ENCODE peak calls at places on chromosome 5, in seven cellular contexts. One of them, this sample, is unnamed.

GRCh38 chr5:149975409-149975808 is 14.9 kb downstream of the SLC26A2 start:
- DNase-seq in breast epithelium: no peak
- DNase-seq in fibroblast of lung: no peak
- DNase-seq in brain microvascular endothelial cell: no peak
- DNase-seq in body of pancreas: no peak
- DNase-seq in endothelial cell of umbilical vein: no peak
- DNase-seq in RWPE1: no peak
- DNase-seq in this sample: no peak

GRCh38 chr5:132489871-132490483 is 596 bp downstream of the IRF1 start:
- DNase-seq in breast epithelium: no peak
- DNase-seq in fibroblast of lung: peak; percentile 45
- DNase-seq in brain microvascular endothelial cell: no peak
- DNase-seq in body of pancreas: peak; percentile 57
- DNase-seq in endothelial cell of umbilical vein: peak; percentile 46
- DNase-seq in RWPE1: peak; percentile 43
- DNase-seq in this sample: no peak

GRCh38 chr5:72273547-72273946 is 46.5 kb downstream of the MRPS27 start:
- DNase-seq in breast epithelium: no peak
- DNase-seq in fibroblast of lung: no peak
- DNase-seq in brain microvascular endothelial cell: no peak
- DNase-seq in body of pancreas: no peak
- DNase-seq in endothelial cell of umbilical vein: no peak
- DNase-seq in RWPE1: no peak
- DNase-seq in this sample: no peak

GRCh38 chr5:102306121-102306520 is 10.0 kb upstream of the SLCO4C1 start:
- DNase-seq in breast epithelium: no peak
- DNase-seq in fibroblast of lung: no peak
- DNase-seq in brain microvascular endothelial cell: no peak
- DNase-seq in body of pancreas: no peak
- DNase-seq in endothelial cell of umbilical vein: no peak
- DNase-seq in RWPE1: no peak
- DNase-seq in this sample: no peak

GRCh38 chr5:103808464-103809106 is 246.0 kb upstream of the NUDT12 start:
- DNase-seq in breast epithelium: no peak
- DNase-seq in fibroblast of lung: peak; percentile 73
- DNase-seq in brain microvascular endothelial cell: peak; percentile 58
- DNase-seq in body of pancreas: peak; percentile 51
- DNase-seq in endothelial cell of umbilical vein: peak; percentile 48
- DNase-seq in RWPE1: peak; percentile 55
- DNase-seq in this sample: no peak

GRCh38 chr5:38463634-38464521 is 92.6 kb downstream of the LIFR start:
- DNase-seq in breast epithelium: no peak
- DNase-seq in fibroblast of lung: peak; percentile 92
- DNase-seq in brain microvascular endothelial cell: peak; percentile 87
- DNase-seq in body of pancreas: peak; percentile 38
- DNase-seq in endothelial cell of umbilical vein: peak; percentile 89
- DNase-seq in RWPE1: peak; percentile 84
- DNase-seq in this sample: peak; percentile 95

GRCh38 chr5:78903936-78904335 is 81.2 kb downstream of the ARSB start:
- DNase-seq in breast epithelium: no peak
- DNase-seq in fibroblast of lung: no peak
- DNase-seq in brain microvascular endothelial cell: no peak
- DNase-seq in body of pancreas: no peak
- DNase-seq in endothelial cell of umbilical vein: peak; percentile 72
- DNase-seq in RWPE1: no peak
- DNase-seq in this sample: peak; percentile 16

GRCh38 chr5:122126177-122126701 is 3.1 kb upstream of the ZNF474 start:
- DNase-seq in breast epithelium: no peak
- DNase-seq in fibroblast of lung: peak; percentile 63
- DNase-seq in brain microvascular endothelial cell: peak; percentile 62
- DNase-seq in body of pancreas: no peak
- DNase-seq in endothelial cell of umbilical vein: no peak
- DNase-seq in RWPE1: no peak
- DNase-seq in this sample: peak; percentile 61

GRCh38 chr5:58044166-58044565 is 415.7 kb downstream of the PLK2 start:
- DNase-seq in breast epithelium: no peak
- DNase-seq in fibroblast of lung: no peak
- DNase-seq in brain microvascular endothelial cell: no peak
- DNase-seq in body of pancreas: no peak
- DNase-seq in endothelial cell of umbilical vein: no peak
- DNase-seq in RWPE1: no peak
- DNase-seq in this sample: no peak

GRCh38 chr5:132662925-132663770 is 5.2 kb downstream of the IL13 start:
- DNase-seq in breast epithelium: no peak
- DNase-seq in fibroblast of lung: no peak
- DNase-seq in brain microvascular endothelial cell: no peak
- DNase-seq in body of pancreas: no peak
- DNase-seq in endothelial cell of umbilical vein: no peak
- DNase-seq in RWPE1: no peak
- DNase-seq in this sample: no peak

GRCh38 chr5:146072595-146072994 is 32.8 kb downstream of the PLAC8L1 start:
- DNase-seq in breast epithelium: no peak
- DNase-seq in fibroblast of lung: no peak
- DNase-seq in brain microvascular endothelial cell: no peak
- DNase-seq in body of pancreas: no peak
- DNase-seq in endothelial cell of umbilical vein: no peak
- DNase-seq in RWPE1: no peak
- DNase-seq in this sample: no peak

GRCh38 chr5:53543401-53543800 is 17.0 kb upstream of the NDUFS4 start:
- DNase-seq in breast epithelium: no peak
- DNase-seq in fibroblast of lung: peak; percentile 3
- DNase-seq in brain microvascular endothelial cell: peak; percentile 44
- DNase-seq in body of pancreas: no peak
- DNase-seq in endothelial cell of umbilical vein: no peak
- DNase-seq in RWPE1: no peak
- DNase-seq in this sample: peak; percentile 1
- TF ChIP-seq CTCF in breast epithelium: no peak
- TF ChIP-seq CTCF in fibroblast of lung: no peak
- TF ChIP-seq CTCF in brain microvascular endothelial cell: no peak
- TF ChIP-seq CTCF in body of pancreas: no peak
- TF ChIP-seq CTCF in endothelial cell of umbilical vein: no peak
- TF ChIP-seq CTCF in RWPE1: no peak
- TF ChIP-seq CTCF in this sample: no peak

GRCh38 chr5:134226441-134227192 is 744 bp upstream of the PPP2CA start:
- DNase-seq in breast epithelium: no peak
- DNase-seq in fibroblast of lung: peak; percentile 39
- DNase-seq in brain microvascular endothelial cell: no peak
- DNase-seq in body of pancreas: peak; percentile 92
- DNase-seq in endothelial cell of umbilical vein: peak; percentile 12
- DNase-seq in RWPE1: no peak
- DNase-seq in this sample: no peak
- TF ChIP-seq CTCF in breast epithelium: no peak
- TF ChIP-seq CTCF in fibroblast of lung: no peak
- TF ChIP-seq CTCF in brain microvascular endothelial cell: no peak
- TF ChIP-seq CTCF in body of pancreas: no peak
- TF ChIP-seq CTCF in endothelial cell of umbilical vein: no peak
- TF ChIP-seq CTCF in RWPE1: no peak
- TF ChIP-seq CTCF in this sample: no peak

DNA sequence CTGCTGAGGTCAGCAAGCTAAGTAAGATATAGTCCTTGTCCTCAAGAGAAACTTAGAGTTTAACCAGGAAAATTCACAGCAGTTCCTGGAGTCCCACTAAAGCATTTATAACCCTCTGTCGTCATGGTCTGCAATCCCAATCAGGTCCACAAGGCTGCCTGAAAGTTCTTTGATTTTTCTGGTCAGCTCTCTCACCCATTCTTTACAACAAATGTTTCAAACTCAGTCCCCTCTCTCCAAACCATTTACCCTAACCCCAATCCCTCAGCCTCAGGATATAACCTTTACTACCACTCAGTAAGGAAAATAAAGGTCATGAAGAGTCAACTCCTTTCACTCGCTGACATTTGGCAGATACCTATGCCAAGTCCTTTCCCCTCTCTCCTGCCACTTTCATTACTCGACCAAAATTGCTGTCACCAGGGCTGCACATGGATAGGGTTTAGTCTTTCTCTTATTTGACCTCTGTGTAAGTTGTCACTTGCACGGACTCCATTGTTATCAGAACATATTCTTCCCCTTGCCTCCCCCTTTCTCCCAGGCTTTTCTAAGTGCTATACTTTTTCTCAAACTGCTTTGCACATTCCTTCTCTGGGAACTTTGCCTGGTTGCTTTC is 936.6 kb downstream of the NR2F1-AS1 start:
- DNase-seq in breast epithelium: no peak
- DNase-seq in fibroblast of lung: no peak
- DNase-seq in brain microvascular endothelial cell: no peak
- DNase-seq in body of pancreas: no peak
- DNase-seq in endothelial cell of umbilical vein: no peak
- DNase-seq in RWPE1: no peak
- DNase-seq in this sample: no peak
- TF ChIP-seq CTCF in breast epithelium: no peak
- TF ChIP-seq CTCF in fibroblast of lung: no peak
- TF ChIP-seq CTCF in brain microvascular endothelial cell: peak; percentile 27
- TF ChIP-seq CTCF in body of pancreas: no peak
- TF ChIP-seq CTCF in endothelial cell of umbilical vein: peak; percentile 4
- TF ChIP-seq CTCF in RWPE1: no peak
- TF ChIP-seq CTCF in this sample: peak; percentile 25

DNA sequence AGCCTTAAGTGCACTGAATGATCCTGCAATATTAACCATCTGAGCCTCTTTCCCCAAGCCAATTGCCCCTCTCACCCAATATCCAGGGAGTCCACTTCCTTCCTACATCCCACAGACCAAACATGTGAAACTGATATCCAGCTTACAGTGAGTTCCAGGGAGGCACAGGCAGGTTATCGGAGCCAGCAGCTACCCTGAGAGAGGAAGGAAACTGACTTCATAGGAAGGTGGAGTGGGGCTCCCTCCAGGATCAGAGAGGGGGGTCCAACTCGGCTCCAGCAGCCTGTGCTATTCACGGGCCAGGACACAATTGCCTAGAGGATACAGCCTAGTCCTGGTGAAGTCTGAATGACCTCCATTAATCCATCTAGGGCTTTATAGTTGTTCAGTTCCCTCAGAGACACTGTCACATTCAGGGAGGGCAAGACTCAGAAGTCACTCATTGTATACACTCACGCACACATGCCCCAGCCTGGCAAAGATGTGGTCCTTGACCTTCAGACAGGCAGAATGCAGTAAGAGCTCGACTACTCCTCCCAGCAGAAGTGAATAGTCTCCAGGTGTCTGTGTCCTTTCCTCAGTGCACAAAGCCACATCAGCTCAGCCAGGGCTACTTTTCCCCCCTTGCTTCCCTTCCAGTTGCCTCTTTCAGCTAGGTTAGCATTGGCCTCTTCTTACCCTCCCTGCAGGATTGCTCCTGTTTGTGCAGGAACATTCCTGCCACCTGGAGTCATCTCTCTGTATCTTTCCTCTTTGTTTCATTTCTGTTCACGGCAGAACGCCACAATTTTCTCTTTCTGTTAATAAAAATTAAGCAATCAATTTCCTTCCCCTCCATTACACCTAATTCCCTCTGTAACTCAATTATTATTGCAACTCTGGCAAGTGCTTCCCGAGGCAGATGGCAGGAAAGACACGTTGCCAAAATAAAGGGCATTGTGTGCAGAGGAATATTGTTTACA is 501.7 kb downstream of the ARHGEF28 start:
- DNase-seq in breast epithelium: no peak
- DNase-seq in fibroblast of lung: peak; percentile 2
- DNase-seq in brain microvascular endothelial cell: peak; percentile 12
- DNase-seq in body of pancreas: peak; percentile 22
- DNase-seq in endothelial cell of umbilical vein: peak; percentile 97
- DNase-seq in RWPE1: peak; percentile 69
- DNase-seq in this sample: peak; percentile 16
- TF ChIP-seq CTCF in breast epithelium: peak; percentile 29
- TF ChIP-seq CTCF in fibroblast of lung: no peak
- TF ChIP-seq CTCF in brain microvascular endothelial cell: peak; percentile 60
- TF ChIP-seq CTCF in body of pancreas: no peak
- TF ChIP-seq CTCF in endothelial cell of umbilical vein: peak; percentile 21
- TF ChIP-seq CTCF in RWPE1: peak; percentile 68
- TF ChIP-seq CTCF in this sample: peak; percentile 65

DNA sequence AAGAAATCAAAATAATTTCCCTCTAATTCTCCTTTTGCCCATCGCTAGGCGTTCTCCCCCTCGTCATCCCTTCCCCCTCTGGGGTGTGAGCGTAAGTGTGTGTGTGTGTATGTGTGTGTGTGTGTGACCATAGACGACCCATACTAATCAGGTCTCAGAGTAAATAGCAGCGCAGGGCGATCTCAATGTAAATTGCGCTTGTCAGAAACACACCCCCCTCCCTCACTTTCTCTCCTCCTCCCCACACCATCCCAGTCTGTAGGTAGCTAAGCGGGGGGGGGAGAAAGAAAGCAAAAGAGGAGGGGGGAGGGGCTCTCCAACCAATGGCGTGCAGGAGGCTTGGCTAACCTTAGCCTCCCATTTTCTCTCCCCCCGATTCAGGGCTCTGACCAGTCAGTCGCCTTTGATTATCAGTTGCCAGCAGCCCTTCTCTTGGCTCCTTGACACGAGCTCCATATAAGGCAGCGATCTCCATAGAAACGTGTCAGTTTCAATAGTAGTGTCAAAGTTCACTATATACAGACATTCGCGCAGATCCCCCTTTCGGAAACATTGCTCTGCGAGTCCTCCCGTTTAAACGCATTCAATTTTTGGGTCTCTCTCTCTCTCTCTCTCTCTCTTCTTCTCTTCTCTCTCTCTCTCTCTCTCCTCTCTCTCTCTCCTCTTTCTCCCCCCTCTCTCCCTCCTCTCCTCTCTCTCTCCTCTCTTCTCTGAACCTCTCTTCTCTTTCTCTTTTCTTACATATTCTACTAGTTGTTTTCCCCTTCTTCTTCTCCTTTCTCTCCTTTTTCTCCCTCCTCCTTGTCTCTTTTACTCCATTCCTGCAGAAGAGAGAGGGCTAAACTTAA is at the start of gene NR2F1:
- DNase-seq in breast epithelium: no peak
- DNase-seq in fibroblast of lung: peak; percentile 100
- DNase-seq in brain microvascular endothelial cell: peak; percentile 99
- DNase-seq in body of pancreas: peak; percentile 90
- DNase-seq in endothelial cell of umbilical vein: peak; percentile 99
- DNase-seq in RWPE1: peak; percentile 63
- DNase-seq in this sample: peak; percentile 94
- TF ChIP-seq CTCF in breast epithelium: peak; percentile 100
- TF ChIP-seq CTCF in fibroblast of lung: no peak
- TF ChIP-seq CTCF in brain microvascular endothelial cell: peak; percentile 4
- TF ChIP-seq CTCF in body of pancreas: peak; percentile 81
- TF ChIP-seq CTCF in endothelial cell of umbilical vein: no peak
- TF ChIP-seq CTCF in RWPE1: no peak
- TF ChIP-seq CTCF in this sample: no peak

GRCh38 chr5:84450617-84451414 is 66.1 kb upstream of the EDIL3 start:
- DNase-seq in breast epithelium: no peak
- DNase-seq in fibroblast of lung: peak; percentile 25
- DNase-seq in brain microvascular endothelial cell: no peak
- DNase-seq in body of pancreas: no peak
- DNase-seq in endothelial cell of umbilical vein: peak; percentile 43
- DNase-seq in RWPE1: peak; percentile 24
- DNase-seq in this sample: no peak
- TF ChIP-seq CTCF in breast epithelium: no peak
- TF ChIP-seq CTCF in fibroblast of lung: peak; percentile 27
- TF ChIP-seq CTCF in brain microvascular endothelial cell: peak; percentile 43
- TF ChIP-seq CTCF in body of pancreas: no peak
- TF ChIP-seq CTCF in endothelial cell of umbilical vein: no peak
- TF ChIP-seq CTCF in RWPE1: peak; percentile 70
- TF ChIP-seq CTCF in this sample: peak; percentile 58